ENCODE peak calls at places on chromosomes 13 and 19, in six cellular contexts. Y is Calu3; T is stimulated activated CD4-positive, alpha-beta T cell treated with anti-CD3 and anti-CD28 coated beads, Interleukin-4, amount 100 ng/mL, for 24 hours; D is AG04450; Z is NCI-H1105 treated with DMSO at 0.1 percent for 48 hours; X is T-helper 9 cell. A is an unnamed sample.

GRCh38 chr13:110414283-110414682 is 107.2 kb downstream of the COL4A2 start:
- DNase-seq in D (no peak), Y (no peak), T (no peak), Z (no peak), X (no peak), A (no peak)

GRCh38 chr19:10230904-10231623 is at the start of gene S1PR2:
- DNase-seq in T (peak; percentile 66), Z (peak; percentile 69), Y (peak; percentile 71), D (peak; percentile 49), X (peak; percentile 82), A (peak; percentile 97)

GRCh38 chr13:102267191-102267590 is 134.7 kb downstream of the FGF14 start:
- DNase-seq in T (no peak), X (no peak), Y (no peak), Z (no peak), D (no peak), A (no peak)

GRCh38 chr19:3145909-3146676 is 10.3 kb downstream of the GNA15 start:
- DNase-seq in Z (no peak), Y (no peak), T (no peak), X (no peak), D (no peak), A (no peak)

GRCh38 chr13:114111577-114111976 is 20.8 kb downstream of the RASA3 start:
- DNase-seq in X (no peak), Z (no peak), T (no peak), D (peak; percentile 87), Y (no peak), A (no peak)

GRCh38 chr19:58558066-58558622 is at the start of gene UBE2M:
- DNase-seq in T (peak; percentile 67), Z (no peak), D (no peak), X (peak; percentile 51), Y (no peak), A (no peak)

GRCh38 chr19:44582581-44583265 is 30.6 kb upstream of the IGSF23 start:
- DNase-seq in X (no peak), Z (no peak), T (no peak), D (no peak), Y (peak; percentile 63), A (peak; percentile 46)

GRCh38 chr19:47228937-47229673 is 1.9 kb downstream of the BBC3 start:
- DNase-seq in T (peak; percentile 36), X (peak; percentile 29), Z (no peak), Y (no peak), D (no peak), A (no peak)

A was measured in SK-N-SH.